ENCODE peak calls at places on chromosomes 3 and 15, in seven cellular contexts. One of them, this sample, is unnamed.

GRCh38 chr3:30684361-30684760 is 78.0 kb downstream of the TGFBR2 start:
- DNase-seq in activated naive CD4-positive, alpha-beta T cell: no peak
- DNase-seq in AG04449: no peak
- DNase-seq in GM04503: no peak
- DNase-seq in left colon: no peak
- DNase-seq in suprapubic skin: no peak
- DNase-seq in T1000: no peak
- DNase-seq in this sample: no peak

GRCh38 chr3:188916934-188917391 is 254.8 kb upstream of the TPRG1 start:
- DNase-seq in activated naive CD4-positive, alpha-beta T cell: no peak
- DNase-seq in AG04449: no peak
- DNase-seq in GM04503: no peak
- DNase-seq in left colon: no peak
- DNase-seq in suprapubic skin: no peak
- DNase-seq in T1000: no peak
- DNase-seq in this sample: no peak

GRCh38 chr3:154552338-154552737 is 122.3 kb upstream of the GPR149 start:
- DNase-seq in activated naive CD4-positive, alpha-beta T cell: no peak
- DNase-seq in AG04449: no peak
- DNase-seq in GM04503: no peak
- DNase-seq in left colon: no peak
- DNase-seq in suprapubic skin: no peak
- DNase-seq in T1000: no peak
- DNase-seq in this sample: no peak

GRCh38 chr3:13073042-13073906 is at the start of gene IQSEC1:
- DNase-seq in activated naive CD4-positive, alpha-beta T cell: peak
- DNase-seq in AG04449: no peak
- DNase-seq in GM04503: no peak
- DNase-seq in left colon: peak
- DNase-seq in suprapubic skin: no peak
- DNase-seq in T1000: no peak
- DNase-seq in this sample: no peak

GRCh38 chr15:90201150-90201943 is at the start of gene SEMA4B:
- DNase-seq in activated naive CD4-positive, alpha-beta T cell: peak
- DNase-seq in AG04449: no peak
- DNase-seq in GM04503: no peak
- DNase-seq in left colon: peak
- DNase-seq in suprapubic skin: no peak
- DNase-seq in T1000: peak
- DNase-seq in this sample: no peak

GRCh38 chr3:144390786-144391185 is 419.2 kb downstream of the DIPK2A start:
- DNase-seq in activated naive CD4-positive, alpha-beta T cell: no peak
- DNase-seq in AG04449: no peak
- DNase-seq in GM04503: no peak
- DNase-seq in left colon: no peak
- DNase-seq in suprapubic skin: no peak
- DNase-seq in T1000: no peak
- DNase-seq in this sample: no peak

GRCh38 chr3:621714-622113 is 425.2 kb downstream of the CHL1 start:
- DNase-seq in activated naive CD4-positive, alpha-beta T cell: no peak
- DNase-seq in AG04449: no peak
- DNase-seq in GM04503: no peak
- DNase-seq in left colon: no peak
- DNase-seq in suprapubic skin: no peak
- DNase-seq in T1000: no peak
- DNase-seq in this sample: no peak

GRCh38 chr15:25798207-25798931 is 64.8 kb downstream of the ATP10A start:
- DNase-seq in activated naive CD4-positive, alpha-beta T cell: no peak
- DNase-seq in AG04449: no peak
- DNase-seq in GM04503: no peak
- DNase-seq in left colon: no peak
- DNase-seq in suprapubic skin: no peak
- DNase-seq in T1000: no peak
- DNase-seq in this sample: no peak

GRCh38 chr3:13474021-13474420 is 6.1 kb upstream of the HDAC11 start:
- DNase-seq in activated naive CD4-positive, alpha-beta T cell: no peak
- DNase-seq in AG04449: no peak
- DNase-seq in GM04503: no peak
- DNase-seq in left colon: no peak
- DNase-seq in suprapubic skin: no peak
- DNase-seq in T1000: no peak
- DNase-seq in this sample: no peak

GRCh38 chr15:61146643-61147230 is 82.4 kb downstream of the RORA start:
- DNase-seq in activated naive CD4-positive, alpha-beta T cell: no peak
- DNase-seq in AG04449: no peak
- DNase-seq in GM04503: no peak
- DNase-seq in left colon: no peak
- DNase-seq in suprapubic skin: no peak
- DNase-seq in T1000: no peak
- DNase-seq in this sample: peak

GRCh38 chr15:40471778-40472130 is 970 bp downstream of the CHST14 start:
- DNase-seq in activated naive CD4-positive, alpha-beta T cell: peak
- DNase-seq in AG04449: no peak
- DNase-seq in GM04503: no peak
- DNase-seq in left colon: no peak
- DNase-seq in suprapubic skin: no peak
- DNase-seq in T1000: no peak
- DNase-seq in this sample: no peak

GRCh38 chr15:101078669-101079323 is 159.6 kb downstream of the LRRK1 start:
- DNase-seq in activated naive CD4-positive, alpha-beta T cell: no peak
- DNase-seq in AG04449: no peak
- DNase-seq in GM04503: no peak
- DNase-seq in left colon: no peak
- DNase-seq in suprapubic skin: no peak
- DNase-seq in T1000: no peak
- DNase-seq in this sample: no peak

GRCh38 chr3:27585429-27585828 is 101.2 kb upstream of the SLC4A7 start:
- DNase-seq in activated naive CD4-positive, alpha-beta T cell: no peak
- DNase-seq in AG04449: no peak
- DNase-seq in GM04503: no peak
- DNase-seq in left colon: no peak
- DNase-seq in suprapubic skin: no peak
- DNase-seq in T1000: no peak
- DNase-seq in this sample: no peak

GRCh38 chr15:91882858-91883586 is 29.5 kb downstream of the SLCO3A1 start:
- DNase-seq in activated naive CD4-positive, alpha-beta T cell: no peak
- DNase-seq in AG04449: no peak
- DNase-seq in GM04503: no peak
- DNase-seq in left colon: no peak
- DNase-seq in suprapubic skin: no peak
- DNase-seq in T1000: no peak
- DNase-seq in this sample: no peak

GRCh38 chr3:16482770-16483531 is 30.5 kb downstream of the RFTN1 start:
- DNase-seq in activated naive CD4-positive, alpha-beta T cell: peak
- DNase-seq in AG04449: no peak
- DNase-seq in GM04503: no peak
- DNase-seq in left colon: peak
- DNase-seq in suprapubic skin: no peak
- DNase-seq in T1000: no peak
- DNase-seq in this sample: peak

GRCh38 chr15:60804986-60805949 is 326.3 kb upstream of the ICE2 start:
- DNase-seq in activated naive CD4-positive, alpha-beta T cell: no peak
- DNase-seq in AG04449: no peak
- DNase-seq in GM04503: no peak
- DNase-seq in left colon: no peak
- DNase-seq in suprapubic skin: peak
- DNase-seq in T1000: no peak
- DNase-seq in this sample: peak

GRCh38 chr15:82139823-82140268 is 94.0 kb upstream of the MEX3B start:
- DNase-seq in activated naive CD4-positive, alpha-beta T cell: no peak
- DNase-seq in AG04449: no peak
- DNase-seq in GM04503: no peak
- DNase-seq in left colon: no peak
- DNase-seq in suprapubic skin: no peak
- DNase-seq in T1000: no peak
- DNase-seq in this sample: no peak

GRCh38 chr3:37148208-37148607 is 26.2 kb downstream of the LRRFIP2 start:
- DNase-seq in activated naive CD4-positive, alpha-beta T cell: no peak
- DNase-seq in AG04449: no peak
- DNase-seq in GM04503: no peak
- DNase-seq in left colon: no peak
- DNase-seq in suprapubic skin: no peak
- DNase-seq in T1000: no peak
- DNase-seq in this sample: no peak

GRCh38 chr15:56698268-56698667 is 35.0 kb downstream of the ZNF280D start:
- DNase-seq in activated naive CD4-positive, alpha-beta T cell: no peak
- DNase-seq in AG04449: no peak
- DNase-seq in GM04503: no peak
- DNase-seq in left colon: no peak
- DNase-seq in suprapubic skin: no peak
- DNase-seq in T1000: no peak
- DNase-seq in this sample: no peak

GRCh38 chr3:94234177-94234788 is 171.4 kb downstream of the NSUN3 start:
- DNase-seq in activated naive CD4-positive, alpha-beta T cell: no peak
- DNase-seq in AG04449: peak
- DNase-seq in GM04503: no peak
- DNase-seq in left colon: no peak
- DNase-seq in suprapubic skin: no peak
- DNase-seq in T1000: no peak
- DNase-seq in this sample: no peak

GRCh38 chr3:71754610-71755253 is 1.1 kb downstream of the GPR27 start:
- DNase-seq in activated naive CD4-positive, alpha-beta T cell: no peak
- DNase-seq in AG04449: no peak
- DNase-seq in GM04503: no peak
- DNase-seq in left colon: no peak
- DNase-seq in suprapubic skin: no peak
- DNase-seq in T1000: no peak
- DNase-seq in this sample: no peak

GRCh38 chr3:197372076-197372661 is 73.8 kb upstream of the DLG1 start:
- DNase-seq in activated naive CD4-positive, alpha-beta T cell: no peak
- DNase-seq in AG04449: peak
- DNase-seq in GM04503: peak
- DNase-seq in left colon: peak
- DNase-seq in suprapubic skin: no peak
- DNase-seq in T1000: peak
- DNase-seq in this sample: no peak

GRCh38 chr3:28053759-28054158 is 187.7 kb upstream of the CMC1 start:
- DNase-seq in activated naive CD4-positive, alpha-beta T cell: no peak
- DNase-seq in AG04449: peak
- DNase-seq in GM04503: peak
- DNase-seq in left colon: no peak
- DNase-seq in suprapubic skin: no peak
- DNase-seq in T1000: peak
- DNase-seq in this sample: no peak

GRCh38 chr3:155217591-155217990 is 75.9 kb downstream of the STRIT1 start:
- DNase-seq in activated naive CD4-positive, alpha-beta T cell: no peak
- DNase-seq in AG04449: no peak
- DNase-seq in GM04503: no peak
- DNase-seq in left colon: no peak
- DNase-seq in suprapubic skin: no peak
- DNase-seq in T1000: no peak
- DNase-seq in this sample: no peak

GRCh38 chr3:145648396-145648795 is 512.6 kb downstream of the PLOD2 start:
- DNase-seq in activated naive CD4-positive, alpha-beta T cell: no peak
- DNase-seq in AG04449: no peak
- DNase-seq in GM04503: no peak
- DNase-seq in left colon: no peak
- DNase-seq in suprapubic skin: no peak
- DNase-seq in T1000: no peak
- DNase-seq in this sample: no peak

GRCh38 chr15:75425966-75426500 is 25.5 kb downstream of the SIN3A start:
- DNase-seq in activated naive CD4-positive, alpha-beta T cell: no peak
- DNase-seq in AG04449: no peak
- DNase-seq in GM04503: no peak
- DNase-seq in left colon: no peak
- DNase-seq in suprapubic skin: no peak
- DNase-seq in T1000: no peak
- DNase-seq in this sample: no peak

This sample was measured in NCI-H1417 treated with DMSO at 0.1 percent for 48 hours.